ENCODE peak calls at places on chromosomes 4 and X, in seven cellular contexts. H is uterus, U is upper lobe of right lung, C is body of pancreas, R is GM23338, L is Peyer's patch, A is astrocyte. I is an unnamed sample. For H3K36me3, the result is how much of the 10 kb centered on the place peaks cover.

GRCh38 chrX:65034641-65035450 is 58.6 kb upstream of the ZC4H2 start:
- DNase-seq in R (peak), L (peak), C (peak), H (peak), A (peak), U (peak), I (peak)

GRCh38 chr4:182569561-182569960 is 326.4 kb downstream of the TENM3 start:
- DNase-seq in L (no peak), C (no peak), R (no peak), U (no peak), H (no peak), A (peak), I (no peak)

GRCh38 chr4:84796388-84796787 is 170.1 kb downstream of the WDFY3 start:
- DNase-seq in U (no peak), R (no peak), A (peak), H (no peak), L (no peak), C (no peak), I (no peak)

GRCh38 chr4:154743683-154744340 is at the start of gene LRAT:
- DNase-seq in A (no peak), H (no peak), R (peak), L (peak), U (peak), C (peak), I (no peak)

GRCh38 chrX:4622768-4623167 is 909.3 kb upstream of the PRKX start:
- DNase-seq in U (no peak), A (no peak), C (no peak), R (no peak), H (no peak), L (no peak), I (no peak)

GRCh38 chr4:184364100-184364921 is 110.0 kb downstream of the IRF2 start:
- DNase-seq in L (no peak), U (no peak), A (no peak), H (no peak), C (no peak), R (no peak), I (no peak)

GRCh38 chr4:38020386-38020785 is 60.2 kb downstream of the PTTG2 start:
- DNase-seq in H (peak), L (no peak), C (no peak), A (no peak), R (no peak), U (no peak), I (no peak)

GRCh38 chr4:15410750-15411149 is 17.1 kb upstream of the C1QTNF7 start:
- DNase-seq in H (no peak), R (no peak), C (no peak), L (no peak), A (no peak), U (no peak), I (no peak)

GRCh38 chr4:83964996-83965541 is 429.2 kb downstream of the GPAT3 start:
- DNase-seq in L (no peak), U (no peak), R (peak), A (peak), H (no peak), C (no peak), I (no peak)

GRCh38 chr4:120517966-120518365 is 404.6 kb downstream of the PRDM5 start:
- DNase-seq in H (peak), C (peak), U (no peak), L (no peak), A (peak), R (peak), I (peak)

GRCh38 chr4:41542526-41543270 is 4.7 kb downstream of the LIMCH1 start:
- DNase-seq in U (no peak), R (no peak), C (no peak), A (peak), H (no peak), L (no peak), I (no peak)

GRCh38 chrX:98203800-98204199 is 1320.1 kb downstream of the RPA4 start:
- DNase-seq in U (no peak), R (no peak), C (no peak), A (peak), L (no peak), H (no peak), I (no peak)

GRCh38 chr4:68216501-68216900 is 29.0 kb downstream of the TMPRSS11B start:
- DNase-seq in A (no peak), C (no peak), R (no peak), H (no peak), U (no peak), L (no peak), I (no peak)

DNA sequence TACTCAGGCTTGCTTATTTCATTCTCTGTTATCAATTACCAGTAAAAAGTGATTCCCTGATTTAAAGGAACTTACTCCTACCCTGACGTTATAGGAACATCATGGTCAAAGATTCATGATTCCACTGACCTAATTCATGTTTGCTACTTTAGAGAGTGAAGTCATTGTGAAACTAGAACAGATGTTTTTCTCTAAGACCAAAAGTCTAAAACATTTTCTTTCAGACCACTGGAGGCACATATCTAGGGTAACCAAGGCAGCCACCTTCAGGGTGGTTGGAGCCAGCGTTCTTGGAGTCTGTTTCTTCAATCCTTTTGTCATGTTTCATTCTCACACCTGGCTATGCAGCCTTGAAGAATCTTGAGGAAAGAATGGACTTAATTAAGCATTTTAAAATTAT is 77.8 kb downstream of the GALNTL6 start:
- DNase-seq in U (no peak), H (no peak), R (peak), A (no peak), C (no peak), L (no peak), I (no peak)
- TF ChIP-seq CTCF in U (no peak), H (no peak), R (no peak), A (no peak), C (no peak), L (no peak), I (no peak)

GRCh38 chr4:167424338-167425256 is 190.3 kb upstream of the SPOCK3 start:
- DNase-seq in U (no peak), H (no peak), R (no peak), C (no peak), L (no peak), A (no peak), I (no peak)

GRCh38 chr4:167415461-167415860 is 181.2 kb upstream of the SPOCK3 start:
- DNase-seq in R (no peak), A (no peak), L (no peak), H (no peak), U (no peak), C (no peak), I (no peak)

GRCh38 chr4:167419468-167420133 is 185.3 kb upstream of the SPOCK3 start:
- DNase-seq in R (peak), L (no peak), U (no peak), C (no peak), H (no peak), A (no peak), I (no peak)
- H3K4me3 ChIP-seq in R (no peak), L (no peak), U (no peak), C (no peak), H (no peak), A (no peak), I (no peak)

GRCh38 chrX:130179579-130180215 is 7.9 kb downstream of the RAB33A start:
- DNase-seq in L (no peak), A (no peak), H (no peak), R (no peak), C (no peak), U (no peak), I (no peak)
- H3K36me3 ChIP-seq in L (under half), A (under half), H (under half), R (under half), C (under half), U (under half), I (under half)

GRCh38 chr4:152579107-152579764 is 43.3 kb upstream of the FBXW7 start:
- DNase-seq in A (no peak), C (no peak), L (no peak), R (no peak), U (no peak), H (no peak), I (no peak)

GRCh38 chr4:152585036-152585439 is 49.1 kb upstream of the FBXW7 start:
- DNase-seq in C (no peak), L (no peak), U (no peak), R (no peak), H (no peak), A (no peak), I (no peak)

GRCh38 chr4:152579916-152580315 is 44.0 kb upstream of the FBXW7 start:
- DNase-seq in H (no peak), C (no peak), U (no peak), R (no peak), L (no peak), A (no peak), I (no peak)

GRCh38 chr4:152578670-152579069 is 42.8 kb upstream of the FBXW7 start:
- DNase-seq in L (no peak), H (no peak), R (peak), A (no peak), C (no peak), U (no peak), I (no peak)

GRCh38 chr4:152581536-152582160 is 45.8 kb upstream of the FBXW7 start:
- DNase-seq in L (no peak), C (no peak), R (peak), U (no peak), A (no peak), H (no peak), I (no peak)
- TF ChIP-seq CTCF in L (no peak), C (no peak), R (peak), U (no peak), A (no peak), H (no peak), I (peak)

GRCh38 chrX:18983711-18984380 is at the start of gene PHKA2:
- DNase-seq in L (peak), H (no peak), R (peak), A (peak), C (peak), U (peak), I (no peak)
- H3K4me3 ChIP-seq in L (peak), H (peak), R (peak), A (peak), C (peak), U (peak), I (peak)

I was measured in BJ.